ENCODE peak calls at places on chromosomes 4 and X, in eight cellular contexts. B, V, C, L, K, Y, R and O are unnamed samples.

GRCh38 chr4:26174033-26174432 is 146.8 kb upstream of the RBPJ start:
- DNase-seq in B (no peak), C (no peak), K (no peak), L (no peak), R (no peak), Y (no peak), V (peak), O (no peak)

GRCh38 chr4:40227284-40227683 is 30.5 kb downstream of the RHOH start:
- DNase-seq in L (peak), R (no peak), K (no peak), C (no peak), Y (no peak), B (no peak), V (no peak), O (no peak)

GRCh38 chr4:4750187-4750586 is 109.3 kb upstream of the MSX1 start:
- DNase-seq in Y (no peak), V (no peak), C (no peak), R (no peak), B (no peak), K (no peak), L (no peak), O (no peak)

GRCh38 chr4:3009422-3009821 is 46.1 kb downstream of the GRK4 start:
- DNase-seq in K (no peak), V (no peak), R (no peak), B (no peak), L (no peak), Y (peak), C (no peak), O (no peak)

GRCh38 chr4:88240297-88240714 is 44.1 kb downstream of the PPM1K start:
- DNase-seq in Y (no peak), V (no peak), L (no peak), C (no peak), R (no peak), B (no peak), K (no peak), O (peak)

GRCh38 chr4:158484173-158484885 is 37.4 kb upstream of the RXFP1 start:
- DNase-seq in K (no peak), L (no peak), B (peak), Y (no peak), V (no peak), C (no peak), R (no peak), O (no peak)

GRCh38 chr4:157280673-157281072 is 60.1 kb downstream of the GRIA2 start:
- DNase-seq in Y (no peak), V (no peak), C (no peak), B (no peak), K (no peak), L (no peak), R (no peak), O (no peak)

GRCh38 chr4:138727704-138728103 is 287.9 kb upstream of the NOCT start:
- DNase-seq in Y (no peak), R (no peak), B (no peak), V (no peak), K (no peak), L (no peak), C (no peak), O (no peak)

GRCh38 chrX:121782544-121782943 is 735.1 kb downstream of the GLUD2 start:
- DNase-seq in B (no peak), K (no peak), V (no peak), L (no peak), C (no peak), R (no peak), Y (no peak), O (no peak)

GRCh38 chr4:185305979-185306442 is 89.7 kb downstream of the LRP2BP start:
- DNase-seq in V (no peak), K (no peak), L (no peak), Y (no peak), B (peak), C (no peak), R (peak), O (no peak)

GRCh38 chr4:134200811-134201215 is 776 bp downstream of the PABPC4L start:
- DNase-seq in V (no peak), Y (no peak), L (no peak), K (peak), R (no peak), B (no peak), C (no peak), O (no peak)

GRCh38 chrX:129540068-129540653 is at the start of gene OCRL:
- DNase-seq in K (peak), B (no peak), L (peak), Y (peak), R (no peak), C (peak), V (peak), O (peak)

GRCh38 chr4:41213563-41214157 is 682 bp downstream of the APBB2 start:
- DNase-seq in L (no peak), R (no peak), C (no peak), V (peak), K (peak), Y (no peak), B (no peak), O (no peak)

GRCh38 chr4:2686379-2687265 is 69.5 kb downstream of the TNIP2 start:
- DNase-seq in Y (no peak), B (no peak), L (no peak), V (no peak), C (no peak), R (no peak), K (peak), O (no peak)

GRCh38 chrX:22424141-22424915 is 151.6 kb downstream of the CBLL2 start:
- DNase-seq in L (no peak), B (no peak), Y (no peak), K (no peak), R (no peak), V (no peak), C (no peak), O (no peak)

GRCh38 chr4:172169871-172170270 is 356.7 kb downstream of the GALNTL6 start:
- DNase-seq in L (no peak), R (no peak), K (no peak), V (no peak), Y (no peak), C (no peak), B (no peak), O (no peak)